ENCODE peak calls at places on chromosomes 1 and 21, in six cellular contexts. N, L, B, O, Y and T are unnamed samples.

GRCh38 chr1:36421649-36422048 is 23.9 kb upstream of the LSM10 start:
- DNase-seq in O (no peak), Y (no peak), B (no peak), L (no peak), N (no peak), T (no peak)

GRCh38 chr21:45322960-45323461 is 35.3 kb upstream of the POFUT2 start:
- DNase-seq in O (no peak), L (peak; percentile 15), Y (no peak), B (no peak), N (peak; percentile 60), T (no peak)

GRCh38 chr1:95640746-95641145 is 406.7 kb downstream of the RWDD3 start:
- DNase-seq in B (no peak), O (no peak), Y (no peak), L (no peak), N (no peak), T (no peak)

GRCh38 chr1:206864939-206865671 is at the start of gene IL20:
- DNase-seq in B (peak; percentile 23), O (peak; percentile 88), Y (peak; percentile 61), N (peak; percentile 85), L (peak; percentile 87), T (peak; percentile 28)

GRCh38 chr1:212315907-212316306 is 30.7 kb downstream of the PPP2R5A start:
- DNase-seq in Y (no peak), N (no peak), B (no peak), O (no peak), L (no peak), T (no peak)

GRCh38 chr21:33230518-33231324 is 983 bp downstream of the IFNAR2 start:
- DNase-seq in O (peak; percentile 33), B (peak; percentile 46), N (peak; percentile 64), Y (peak; percentile 29), L (peak; percentile 49), T (no peak)

GRCh38 chr1:15353839-15354579 is 55.7 kb upstream of the EFHD2 start:
- DNase-seq in L (no peak), O (no peak), N (no peak), Y (no peak), B (no peak), T (no peak)

GRCh38 chr21:39115659-39116235 is 67.5 kb downstream of the PSMG1 start:
- DNase-seq in O (no peak), L (no peak), B (no peak), N (no peak), Y (no peak), T (no peak)

GRCh38 chr1:5388622-5389021 is 603.6 kb downstream of the NPHP4 start:
- DNase-seq in L (no peak), B (no peak), O (no peak), Y (no peak), N (peak; percentile 62), T (no peak)

GRCh38 chr1:11787251-11787803 is 18.4 kb downstream of the MTHFR start:
- DNase-seq in Y (no peak), B (no peak), L (no peak), N (peak; percentile 82), O (no peak), T (no peak)

GRCh38 chr1:53553734-53554509 is 94.7 kb downstream of the DMRTB1 start:
- DNase-seq in N (peak; percentile 49), L (peak; percentile 11), Y (no peak), O (no peak), B (no peak), T (no peak)

GRCh38 chr1:119873166-119874025 is 22.9 kb downstream of the ADAM30 start:
- DNase-seq in N (no peak), O (no peak), L (no peak), Y (no peak), B (no peak), T (no peak)

GRCh38 chr1:212291505-212292134 is 6.4 kb downstream of the PPP2R5A start:
- DNase-seq in O (no peak), Y (no peak), N (no peak), L (no peak), B (peak; percentile 54), T (no peak)

GRCh38 chr1:43448955-43449707 is 4.6 kb downstream of the HYI start:
- DNase-seq in L (no peak), N (peak; percentile 43), B (no peak), O (no peak), Y (no peak), T (no peak)

GRCh38 chr1:228241259-228241658 is 33.4 kb downstream of the OBSCN start:
- DNase-seq in L (no peak), N (no peak), O (no peak), B (no peak), Y (no peak), T (no peak)

GRCh38 chr1:51063121-51063520 is 38.9 kb upstream of the C1orf185 start:
- DNase-seq in B (no peak), L (no peak), N (peak; percentile 80), O (no peak), Y (no peak), T (no peak)

GRCh38 chr1:119771016-119771415 is 2.3 kb upstream of the HMGCS2 start:
- DNase-seq in O (no peak), L (no peak), B (no peak), Y (no peak), N (no peak), T (no peak)

GRCh38 chr1:232012773-232013386 is 386.3 kb downstream of the DISC1 start:
- DNase-seq in L (no peak), N (peak; percentile 64), O (no peak), Y (no peak), B (no peak), T (no peak)

GRCh38 chr1:186532481-186532880 is 71.6 kb upstream of the PDC start:
- DNase-seq in B (no peak), L (no peak), Y (no peak), O (no peak), N (no peak), T (no peak)

GRCh38 chr1:89962024-89962741 is 32.7 kb upstream of the ZNF326 start:
- DNase-seq in Y (no peak), O (no peak), B (no peak), N (peak; percentile 66), L (no peak), T (no peak)